ENCODE peak calls at places on chromosome 9, in four cellular contexts. S, P, R and V are unnamed samples.

GRCh38 chr9:16320338-16320902 is 550.0 kb downstream of the BNC2 start:
- DNase-seq in S (no peak), P (no peak), R (no peak), V (no peak)

GRCh38 chr9:133269537-133270357 is 5.3 kb downstream of the ABO start:
- DNase-seq in S (no peak), P (no peak), R (peak; percentile 69), V (peak; percentile 73)

GRCh38 chr9:2087500-2088313 is 72.6 kb downstream of the SMARCA2 start:
- DNase-seq in S (no peak), P (peak; percentile 46), R (peak; percentile 32), V (peak; percentile 64)

GRCh38 chr9:21709464-21710058 is 92.9 kb upstream of the MTAP start:
- DNase-seq in S (no peak), P (peak; percentile 93), R (peak; percentile 36), V (no peak)

GRCh38 chr9:27247756-27248155 is 49.2 kb downstream of the EQTN start:
- DNase-seq in S (no peak), P (peak; percentile 82), R (no peak), V (peak; percentile 42)

GRCh38 chr9:87564111-87564510 is 66.4 kb downstream of the DAPK1 start:
- DNase-seq in S (no peak), P (no peak), R (peak; percentile 91), V (peak; percentile 11)

GRCh38 chr9:130946778-130947617 is 8.0 kb upstream of the FIBCD1 start:
- DNase-seq in S (no peak), P (peak; percentile 86), R (peak; percentile 25), V (no peak)

GRCh38 chr9:69674112-69674511 is 1.9 kb upstream of the APBA1 start:
- DNase-seq in S (no peak), P (peak; percentile 33), R (no peak), V (no peak)

GRCh38 chr9:38016375-38017120 is 52.5 kb downstream of the SHB start:
- DNase-seq in S (no peak), P (no peak), R (peak; percentile 75), V (peak; percentile 73)

GRCh38 chr9:137449931-137450537 is 8.9 kb upstream of the ENTPD8 start:
- DNase-seq in S (no peak), P (no peak), R (no peak), V (no peak)

GRCh38 chr9:37555786-37556185 is 20.4 kb downstream of the FBXO10 start:
- DNase-seq in S (no peak), P (no peak), R (no peak), V (no peak)

GRCh38 chr9:92463989-92464388 is 18.3 kb downstream of the ASPN start:
- DNase-seq in S (no peak), P (no peak), R (no peak), V (no peak)

GRCh38 chr9:137162505-137163100 is 7.2 kb downstream of the LRRC26 start:
- DNase-seq in S (no peak), P (peak; percentile 65), R (no peak), V (no peak)

GRCh38 chr9:89489548-89490527 is 8.1 kb downstream of the SEMA4D start:
- DNase-seq in S (no peak), P (no peak), R (no peak), V (no peak)

GRCh38 chr9:90165281-90165680 is 477.3 kb downstream of the DIRAS2 start:
- DNase-seq in S (no peak), P (no peak), R (no peak), V (no peak)

GRCh38 chr9:91824591-91825339 is 125.3 kb downstream of the ROR2 start:
- DNase-seq in S (peak; percentile 30), P (no peak), R (no peak), V (no peak)

GRCh38 chr9:86721843-86722705 is 225.2 kb downstream of the GAS1 start:
- DNase-seq in S (no peak), P (no peak), R (no peak), V (peak; percentile 39)